ENCODE peak calls at places on chromosomes 12 and 14, in eight cellular contexts. One of them, this sample, is unnamed.
A peak's percentile ranks its signal among the peaks of the same experiment; 100 is the strongest.

GRCh38 chr12:2161478-2161877 is 108.7 kb downstream of the CACNA1C start:
- DNase-seq in effector memory CD4-positive, alpha-beta T cell: no peak
- DNase-seq in ACHN: no peak
- DNase-seq in stimulated activated CD4-positive, alpha-beta T cell treated with anti-CD3 and anti-CD28 coated beads, Interleukin-4, amount 100 ng/mL, for 1 hour: no peak
- DNase-seq in stimulated activated CD8-positive, alpha-beta memory T cell treated with anti-CD3 and anti-CD28 coated beads, Interleukin-15, amount 100 ng/mL, for 24 hours: no peak
- DNase-seq in breast epithelium: peak; percentile 67
- DNase-seq in NCI-H1092: no peak
- DNase-seq in midbrain: peak; percentile 73
- DNase-seq in this sample: no peak

GRCh38 chr12:96146747-96147146 is 47.4 kb upstream of the ELK3 start:
- DNase-seq in effector memory CD4-positive, alpha-beta T cell: no peak
- DNase-seq in ACHN: no peak
- DNase-seq in stimulated activated CD4-positive, alpha-beta T cell treated with anti-CD3 and anti-CD28 coated beads, Interleukin-4, amount 100 ng/mL, for 1 hour: no peak
- DNase-seq in stimulated activated CD8-positive, alpha-beta memory T cell treated with anti-CD3 and anti-CD28 coated beads, Interleukin-15, amount 100 ng/mL, for 24 hours: no peak
- DNase-seq in breast epithelium: no peak
- DNase-seq in NCI-H1092: no peak
- DNase-seq in midbrain: no peak
- DNase-seq in this sample: no peak

GRCh38 chr14:99066378-99066777 is 205.6 kb downstream of the BCL11B start:
- DNase-seq in effector memory CD4-positive, alpha-beta T cell: no peak
- DNase-seq in ACHN: no peak
- DNase-seq in stimulated activated CD4-positive, alpha-beta T cell treated with anti-CD3 and anti-CD28 coated beads, Interleukin-4, amount 100 ng/mL, for 1 hour: no peak
- DNase-seq in stimulated activated CD8-positive, alpha-beta memory T cell treated with anti-CD3 and anti-CD28 coated beads, Interleukin-15, amount 100 ng/mL, for 24 hours: no peak
- DNase-seq in breast epithelium: peak; percentile 45
- DNase-seq in NCI-H1092: no peak
- DNase-seq in midbrain: no peak
- DNase-seq in this sample: no peak

GRCh38 chr12:84508325-84508861 is 404.2 kb downstream of the SLC6A15 start:
- DNase-seq in effector memory CD4-positive, alpha-beta T cell: no peak
- DNase-seq in ACHN: peak; percentile 92
- DNase-seq in stimulated activated CD4-positive, alpha-beta T cell treated with anti-CD3 and anti-CD28 coated beads, Interleukin-4, amount 100 ng/mL, for 1 hour: no peak
- DNase-seq in stimulated activated CD8-positive, alpha-beta memory T cell treated with anti-CD3 and anti-CD28 coated beads, Interleukin-15, amount 100 ng/mL, for 24 hours: no peak
- DNase-seq in breast epithelium: no peak
- DNase-seq in NCI-H1092: no peak
- DNase-seq in midbrain: no peak
- DNase-seq in this sample: no peak

GRCh38 chr12:52828156-52829090 is 5.7 kb downstream of the KRT79 start:
- DNase-seq in effector memory CD4-positive, alpha-beta T cell: no peak
- DNase-seq in ACHN: peak; percentile 10
- DNase-seq in stimulated activated CD4-positive, alpha-beta T cell treated with anti-CD3 and anti-CD28 coated beads, Interleukin-4, amount 100 ng/mL, for 1 hour: no peak
- DNase-seq in stimulated activated CD8-positive, alpha-beta memory T cell treated with anti-CD3 and anti-CD28 coated beads, Interleukin-15, amount 100 ng/mL, for 24 hours: no peak
- DNase-seq in breast epithelium: no peak
- DNase-seq in NCI-H1092: no peak
- DNase-seq in midbrain: no peak
- DNase-seq in this sample: no peak

GRCh38 chr14:96735509-96735908 is 61.7 kb upstream of the VRK1 start:
- DNase-seq in effector memory CD4-positive, alpha-beta T cell: no peak
- DNase-seq in ACHN: no peak
- DNase-seq in stimulated activated CD4-positive, alpha-beta T cell treated with anti-CD3 and anti-CD28 coated beads, Interleukin-4, amount 100 ng/mL, for 1 hour: no peak
- DNase-seq in stimulated activated CD8-positive, alpha-beta memory T cell treated with anti-CD3 and anti-CD28 coated beads, Interleukin-15, amount 100 ng/mL, for 24 hours: no peak
- DNase-seq in breast epithelium: no peak
- DNase-seq in NCI-H1092: peak; percentile 47
- DNase-seq in midbrain: no peak
- DNase-seq in this sample: no peak

GRCh38 chr14:50363734-50364113 is 33.0 kb downstream of the CDKL1 start:
- DNase-seq in effector memory CD4-positive, alpha-beta T cell: peak; percentile 31
- DNase-seq in ACHN: no peak
- DNase-seq in stimulated activated CD4-positive, alpha-beta T cell treated with anti-CD3 and anti-CD28 coated beads, Interleukin-4, amount 100 ng/mL, for 1 hour: peak; percentile 7
- DNase-seq in stimulated activated CD8-positive, alpha-beta memory T cell treated with anti-CD3 and anti-CD28 coated beads, Interleukin-15, amount 100 ng/mL, for 24 hours: no peak
- DNase-seq in breast epithelium: no peak
- DNase-seq in NCI-H1092: no peak
- DNase-seq in midbrain: no peak
- DNase-seq in this sample: peak; percentile 22

GRCh38 chr12:17301544-17301943 is 695.6 kb upstream of the LMO3 start:
- DNase-seq in effector memory CD4-positive, alpha-beta T cell: no peak
- DNase-seq in ACHN: no peak
- DNase-seq in stimulated activated CD4-positive, alpha-beta T cell treated with anti-CD3 and anti-CD28 coated beads, Interleukin-4, amount 100 ng/mL, for 1 hour: no peak
- DNase-seq in stimulated activated CD8-positive, alpha-beta memory T cell treated with anti-CD3 and anti-CD28 coated beads, Interleukin-15, amount 100 ng/mL, for 24 hours: no peak
- DNase-seq in breast epithelium: no peak
- DNase-seq in NCI-H1092: no peak
- DNase-seq in midbrain: no peak
- DNase-seq in this sample: no peak

GRCh38 chr12:20798561-20798960 is 11.9 kb upstream of the SLCO1B3 start:
- DNase-seq in effector memory CD4-positive, alpha-beta T cell: no peak
- DNase-seq in ACHN: peak; percentile 38
- DNase-seq in stimulated activated CD4-positive, alpha-beta T cell treated with anti-CD3 and anti-CD28 coated beads, Interleukin-4, amount 100 ng/mL, for 1 hour: no peak
- DNase-seq in stimulated activated CD8-positive, alpha-beta memory T cell treated with anti-CD3 and anti-CD28 coated beads, Interleukin-15, amount 100 ng/mL, for 24 hours: no peak
- DNase-seq in breast epithelium: no peak
- DNase-seq in NCI-H1092: no peak
- DNase-seq in midbrain: peak; percentile 41
- DNase-seq in this sample: peak; percentile 3

GRCh38 chr12:2346405-2346804 is 293.6 kb downstream of the CACNA1C start:
- DNase-seq in effector memory CD4-positive, alpha-beta T cell: no peak
- DNase-seq in ACHN: no peak
- DNase-seq in stimulated activated CD4-positive, alpha-beta T cell treated with anti-CD3 and anti-CD28 coated beads, Interleukin-4, amount 100 ng/mL, for 1 hour: no peak
- DNase-seq in stimulated activated CD8-positive, alpha-beta memory T cell treated with anti-CD3 and anti-CD28 coated beads, Interleukin-15, amount 100 ng/mL, for 24 hours: no peak
- DNase-seq in breast epithelium: no peak
- DNase-seq in NCI-H1092: no peak
- DNase-seq in midbrain: no peak
- DNase-seq in this sample: no peak

GRCh38 chr14:64026600-64026999 is 173.8 kb downstream of the SYNE2 start:
- DNase-seq in effector memory CD4-positive, alpha-beta T cell: no peak
- DNase-seq in ACHN: no peak
- DNase-seq in stimulated activated CD4-positive, alpha-beta T cell treated with anti-CD3 and anti-CD28 coated beads, Interleukin-4, amount 100 ng/mL, for 1 hour: no peak
- DNase-seq in stimulated activated CD8-positive, alpha-beta memory T cell treated with anti-CD3 and anti-CD28 coated beads, Interleukin-15, amount 100 ng/mL, for 24 hours: no peak
- DNase-seq in breast epithelium: no peak
- DNase-seq in NCI-H1092: no peak
- DNase-seq in midbrain: no peak
- DNase-seq in this sample: no peak

GRCh38 chr14:77296906-77297305 is 23.8 kb downstream of the POMT2 start:
- DNase-seq in effector memory CD4-positive, alpha-beta T cell: no peak
- DNase-seq in ACHN: no peak
- DNase-seq in stimulated activated CD4-positive, alpha-beta T cell treated with anti-CD3 and anti-CD28 coated beads, Interleukin-4, amount 100 ng/mL, for 1 hour: no peak
- DNase-seq in stimulated activated CD8-positive, alpha-beta memory T cell treated with anti-CD3 and anti-CD28 coated beads, Interleukin-15, amount 100 ng/mL, for 24 hours: no peak
- DNase-seq in breast epithelium: no peak
- DNase-seq in NCI-H1092: no peak
- DNase-seq in midbrain: no peak
- DNase-seq in this sample: no peak

GRCh38 chr12:98137278-98137677 is 378.1 kb upstream of the TMPO start:
- DNase-seq in effector memory CD4-positive, alpha-beta T cell: no peak
- DNase-seq in ACHN: no peak
- DNase-seq in stimulated activated CD4-positive, alpha-beta T cell treated with anti-CD3 and anti-CD28 coated beads, Interleukin-4, amount 100 ng/mL, for 1 hour: no peak
- DNase-seq in stimulated activated CD8-positive, alpha-beta memory T cell treated with anti-CD3 and anti-CD28 coated beads, Interleukin-15, amount 100 ng/mL, for 24 hours: no peak
- DNase-seq in breast epithelium: no peak
- DNase-seq in NCI-H1092: no peak
- DNase-seq in midbrain: no peak
- DNase-seq in this sample: no peak

GRCh38 chr12:85260904-85261303 is 19.1 kb upstream of the ALX1 start:
- DNase-seq in effector memory CD4-positive, alpha-beta T cell: no peak
- DNase-seq in ACHN: peak; percentile 47
- DNase-seq in stimulated activated CD4-positive, alpha-beta T cell treated with anti-CD3 and anti-CD28 coated beads, Interleukin-4, amount 100 ng/mL, for 1 hour: no peak
- DNase-seq in stimulated activated CD8-positive, alpha-beta memory T cell treated with anti-CD3 and anti-CD28 coated beads, Interleukin-15, amount 100 ng/mL, for 24 hours: no peak
- DNase-seq in breast epithelium: no peak
- DNase-seq in NCI-H1092: no peak
- DNase-seq in midbrain: no peak
- DNase-seq in this sample: no peak

GRCh38 chr14:93965287-93965821 is 11.0 kb downstream of the ASB2 start:
- DNase-seq in effector memory CD4-positive, alpha-beta T cell: no peak
- DNase-seq in ACHN: peak; percentile 93
- DNase-seq in stimulated activated CD4-positive, alpha-beta T cell treated with anti-CD3 and anti-CD28 coated beads, Interleukin-4, amount 100 ng/mL, for 1 hour: no peak
- DNase-seq in stimulated activated CD8-positive, alpha-beta memory T cell treated with anti-CD3 and anti-CD28 coated beads, Interleukin-15, amount 100 ng/mL, for 24 hours: no peak
- DNase-seq in breast epithelium: no peak
- DNase-seq in NCI-H1092: no peak
- DNase-seq in midbrain: no peak
- DNase-seq in this sample: peak; percentile 93

GRCh38 chr14:20707622-20708021 is 19.1 kb downstream of the ANG start:
- DNase-seq in effector memory CD4-positive, alpha-beta T cell: no peak
- DNase-seq in ACHN: no peak
- DNase-seq in stimulated activated CD4-positive, alpha-beta T cell treated with anti-CD3 and anti-CD28 coated beads, Interleukin-4, amount 100 ng/mL, for 1 hour: no peak
- DNase-seq in stimulated activated CD8-positive, alpha-beta memory T cell treated with anti-CD3 and anti-CD28 coated beads, Interleukin-15, amount 100 ng/mL, for 24 hours: no peak
- DNase-seq in breast epithelium: peak; percentile 43
- DNase-seq in NCI-H1092: no peak
- DNase-seq in midbrain: no peak
- DNase-seq in this sample: peak; percentile 16

GRCh38 chr14:36512585-36513003 is 7.4 kb downstream of the NKX2-1 start:
- DNase-seq in effector memory CD4-positive, alpha-beta T cell: no peak
- DNase-seq in ACHN: no peak
- DNase-seq in stimulated activated CD4-positive, alpha-beta T cell treated with anti-CD3 and anti-CD28 coated beads, Interleukin-4, amount 100 ng/mL, for 1 hour: no peak
- DNase-seq in stimulated activated CD8-positive, alpha-beta memory T cell treated with anti-CD3 and anti-CD28 coated beads, Interleukin-15, amount 100 ng/mL, for 24 hours: no peak
- DNase-seq in breast epithelium: no peak
- DNase-seq in NCI-H1092: no peak
- DNase-seq in midbrain: no peak
- DNase-seq in this sample: no peak

GRCh38 chr14:60998617-60999016 is 17.6 kb downstream of the SLC38A6 start:
- DNase-seq in effector memory CD4-positive, alpha-beta T cell: no peak
- DNase-seq in ACHN: no peak
- DNase-seq in stimulated activated CD4-positive, alpha-beta T cell treated with anti-CD3 and anti-CD28 coated beads, Interleukin-4, amount 100 ng/mL, for 1 hour: no peak
- DNase-seq in stimulated activated CD8-positive, alpha-beta memory T cell treated with anti-CD3 and anti-CD28 coated beads, Interleukin-15, amount 100 ng/mL, for 24 hours: no peak
- DNase-seq in breast epithelium: no peak
- DNase-seq in NCI-H1092: no peak
- DNase-seq in midbrain: no peak
- DNase-seq in this sample: no peak

GRCh38 chr12:131994589-131994988 is 44.8 kb downstream of the EP400 start:
- DNase-seq in effector memory CD4-positive, alpha-beta T cell: no peak
- DNase-seq in ACHN: no peak
- DNase-seq in stimulated activated CD4-positive, alpha-beta T cell treated with anti-CD3 and anti-CD28 coated beads, Interleukin-4, amount 100 ng/mL, for 1 hour: no peak
- DNase-seq in stimulated activated CD8-positive, alpha-beta memory T cell treated with anti-CD3 and anti-CD28 coated beads, Interleukin-15, amount 100 ng/mL, for 24 hours: no peak
- DNase-seq in breast epithelium: no peak
- DNase-seq in NCI-H1092: no peak
- DNase-seq in midbrain: no peak
- DNase-seq in this sample: no peak

This sample was measured in hepatic stellate cell.